ENCODE peak calls at places on chromosomes 3 and 15, in seven cellular contexts. J is mesendoderm, Y is H9, I is IMR-90, L is H1, Z is neuronal stem cell, V is trophoblast cell. M is an unnamed sample.

GRCh38 chr15:35067501-35068347 is 17.4 kb downstream of the NANOGP8 start:
- DNase-seq in I (no peak), L (no peak), J (peak), Y (no peak), Z (no peak), V (no peak), M (peak)

GRCh38 chr3:176916777-176917176 is 280.5 kb downstream of the TBL1XR1 start:
- DNase-seq in J (peak), L (peak), I (no peak), V (peak), Y (peak), Z (no peak), M (no peak)

GRCh38 chr3:175192536-175192935 is 333.4 kb downstream of the NAALADL2 start:
- DNase-seq in I (peak), L (no peak), Z (no peak), Y (no peak), J (no peak), V (no peak), M (no peak)

GRCh38 chr15:41544650-41545015 is 576 bp upstream of the RPAP1 start:
- DNase-seq in J (no peak), Y (no peak), L (no peak), Z (no peak), I (no peak), V (peak), M (no peak)

GRCh38 chr3:23238156-23238555 is 35.0 kb downstream of the UBE2E2 start:
- DNase-seq in Z (no peak), V (no peak), Y (no peak), L (no peak), J (no peak), I (no peak), M (no peak)

GRCh38 chr3:159234306-159234705 is 432.5 kb downstream of the MFSD1 start:
- DNase-seq in J (no peak), Z (no peak), I (no peak), V (no peak), L (no peak), Y (no peak), M (peak)

GRCh38 chr3:17747184-17747889 is 4.9 kb upstream of the TBC1D5 start:
- DNase-seq in Y (no peak), I (no peak), V (peak), J (no peak), Z (no peak), L (no peak), M (no peak)

GRCh38 chr3:146536681-146537080 is 7.7 kb downstream of the PLSCR1 start:
- DNase-seq in Z (no peak), Y (no peak), V (peak), I (no peak), J (no peak), L (no peak), M (no peak)

GRCh38 chr3:38117748-38118420 is 19.0 kb downstream of the ACAA1 start:
- DNase-seq in Z (no peak), L (no peak), I (peak), J (peak), V (peak), Y (peak), M (peak)

GRCh38 chr15:58038426-58039106 is 26.9 kb downstream of the ALDH1A2 start:
- DNase-seq in L (no peak), V (no peak), Z (no peak), I (no peak), Y (no peak), J (no peak), M (no peak)

GRCh38 chr3:120850326-120851295 is 57.4 kb upstream of the STXBP5L start:
- DNase-seq in Z (no peak), I (no peak), L (no peak), V (no peak), J (no peak), Y (no peak), M (no peak)

GRCh38 chr3:12644297-12644937 is 19.5 kb downstream of the RAF1 start:
- DNase-seq in V (peak), L (no peak), J (no peak), Y (no peak), I (peak), Z (no peak), M (peak)

GRCh38 chr15:85393206-85393605 is 12.8 kb downstream of the AKAP13 start:
- DNase-seq in I (no peak), L (no peak), V (no peak), J (no peak), Y (no peak), Z (no peak), M (no peak)
- H3K9ac ChIP-seq in I (no peak), L (no peak), V (no peak), J (no peak), Y (no peak), Z (no peak), M (no peak)

GRCh38 chr3:169256027-169256426 is 407.5 kb downstream of the MECOM start:
- DNase-seq in J (no peak), V (no peak), L (no peak), Y (no peak), I (no peak), Z (no peak), M (no peak)
- H3K23ac ChIP-seq in J (no peak), V (no peak), L (no peak), Y (no peak), I (no peak), Z (no peak), M (no peak)

GRCh38 chr3:100954199-100954935 is 38.9 kb downstream of the ABI3BP start:
- DNase-seq in L (no peak), V (peak), Y (no peak), I (peak), Z (no peak), J (no peak), M (no peak)

GRCh38 chr3:100957407-100958100 is 35.7 kb downstream of the ABI3BP start:
- DNase-seq in Z (no peak), J (no peak), Y (no peak), I (peak), L (no peak), V (no peak), M (no peak)

GRCh38 chr3:100956276-100956675 is 36.9 kb downstream of the ABI3BP start:
- DNase-seq in Y (no peak), L (no peak), V (no peak), I (no peak), Z (no peak), J (no peak), M (no peak)

GRCh38 chr3:100953103-100953502 is 40.1 kb downstream of the ABI3BP start:
- DNase-seq in L (no peak), I (no peak), Y (no peak), J (no peak), Z (no peak), V (no peak), M (no peak)

GRCh38 chr3:100954990-100955389 is 38.2 kb downstream of the ABI3BP start:
- DNase-seq in Z (no peak), I (peak), Y (no peak), V (peak), L (no peak), J (no peak), M (peak)
- H3K9ac ChIP-seq in Z (no peak), I (no peak), Y (no peak), V (no peak), L (no peak), J (no peak), M (peak)

GRCh38 chr3:35946857-35947514 is 307.7 kb downstream of the ARPP21 start:
- DNase-seq in L (no peak), Z (no peak), I (no peak), J (no peak), Y (no peak), V (no peak), M (no peak)

GRCh38 chr3:35946121-35946856 is 307.0 kb downstream of the ARPP21 start:
- DNase-seq in Y (no peak), V (peak), J (peak), L (no peak), I (peak), Z (peak), M (peak)

GRCh38 chr3:35944915-35945710 is 305.8 kb downstream of the ARPP21 start:
- DNase-seq in Z (no peak), J (peak), Y (no peak), V (no peak), L (no peak), I (peak), M (peak)

GRCh38 chr3:35954365-35954764 is 315.0 kb downstream of the ARPP21 start:
- DNase-seq in L (no peak), Y (no peak), I (no peak), V (no peak), Z (no peak), J (no peak), M (no peak)

DNA sequence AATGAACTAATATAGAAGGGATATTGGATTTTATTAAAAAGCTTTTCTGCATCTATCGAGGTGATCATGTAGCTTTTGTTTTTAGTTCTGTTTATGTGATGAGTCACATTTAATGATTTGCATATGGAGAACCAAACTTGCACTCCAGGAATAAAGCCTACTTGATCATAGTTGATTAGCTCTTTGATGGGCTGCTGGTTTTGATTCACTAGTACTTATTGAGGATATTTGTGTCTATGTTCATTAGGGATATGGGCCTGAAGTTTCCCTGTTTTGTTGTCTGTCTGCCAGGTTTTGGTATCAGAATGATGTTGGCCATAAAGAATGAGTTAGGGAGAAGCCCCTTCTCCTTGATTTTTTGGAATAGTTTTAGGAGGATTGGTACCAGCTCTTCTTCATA is 310.7 kb downstream of the ARPP21 start:
- DNase-seq in Z (no peak), J (no peak), Y (no peak), V (no peak), L (no peak), I (no peak), M (no peak)
- H3K23ac ChIP-seq in Z (no peak), J (no peak), Y (no peak), V (no peak), L (no peak), I (no peak), M (no peak)

DNA sequence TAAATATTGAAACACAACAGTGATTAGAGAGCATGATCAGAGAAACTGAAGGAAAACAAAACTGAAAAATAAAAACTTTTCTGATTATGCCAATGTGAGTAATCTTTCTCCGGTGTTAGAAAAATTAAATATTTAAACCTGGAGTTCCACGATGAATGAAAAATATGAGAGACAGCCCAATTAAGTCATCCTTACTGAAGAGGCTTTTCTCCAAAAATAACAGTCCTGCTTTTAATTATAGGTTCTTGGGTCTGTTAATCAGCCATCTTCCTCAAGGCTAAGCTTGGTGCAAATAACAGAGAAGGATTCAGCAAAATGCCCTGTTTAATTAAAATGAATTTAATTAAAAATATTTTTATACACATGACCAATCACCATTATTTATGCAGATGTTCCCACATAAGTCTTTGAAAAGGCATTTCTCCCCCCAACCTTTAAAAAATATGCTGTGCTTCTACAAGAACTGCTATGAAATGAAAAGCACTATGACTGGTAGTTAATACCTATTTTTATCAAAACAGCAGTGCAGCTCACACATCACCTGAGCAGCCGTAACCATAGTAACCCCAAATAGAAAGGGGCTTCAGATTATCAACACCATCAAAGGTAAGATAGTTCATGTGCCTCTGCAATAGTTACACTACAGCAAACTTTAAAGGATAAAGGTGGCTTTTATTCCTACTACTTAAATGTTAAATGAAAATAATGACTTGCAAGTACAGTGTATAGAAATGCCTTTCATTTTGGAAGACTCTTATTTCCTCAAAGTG is 175.7 kb downstream of the SLC9A9 start:
- DNase-seq in I (no peak), J (no peak), V (no peak), L (no peak), Z (no peak), Y (no peak), M (no peak)
- H3K9ac ChIP-seq in I (no peak), J (no peak), V (no peak), L (no peak), Z (no peak), Y (no peak), M (peak)

DNA sequence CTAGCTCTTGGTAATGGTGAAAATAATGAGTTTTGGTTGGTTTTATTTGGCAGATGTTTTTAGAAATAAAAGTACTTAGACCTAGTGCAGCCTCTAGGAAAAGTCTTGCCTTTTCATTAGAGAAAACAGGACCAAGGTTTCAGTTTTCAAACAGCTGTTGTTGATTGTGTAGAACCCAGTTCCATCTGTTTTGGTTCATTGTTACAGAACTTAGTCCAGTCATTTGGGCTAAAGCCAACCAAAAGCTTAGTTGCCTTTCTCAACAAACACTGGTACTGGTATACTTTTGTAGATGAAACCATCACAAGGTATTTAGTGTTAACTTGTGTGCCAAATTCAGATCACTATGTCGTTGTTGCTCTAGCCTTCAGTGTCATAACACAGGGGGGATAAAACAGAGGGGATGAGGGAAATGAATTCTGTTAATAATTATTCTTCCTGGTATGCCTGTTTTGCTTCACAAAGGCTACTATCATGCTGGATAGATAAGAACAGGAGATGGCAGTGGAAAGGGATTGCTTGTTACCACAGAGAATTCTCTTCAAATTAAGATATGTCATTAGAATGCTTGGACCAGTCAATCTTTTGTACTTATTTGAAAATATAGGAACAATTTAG is 12.6 kb upstream of the APH1B start:
- DNase-seq in L (no peak), Z (no peak), I (peak), Y (no peak), J (no peak), V (no peak), M (peak)
- H3K23ac ChIP-seq in L (no peak), Z (no peak), I (no peak), Y (no peak), J (no peak), V (no peak), M (no peak)